ENCODE peak calls at places on chromosomes 7 and 10, in nine cellular contexts. One of them, this sample, is unnamed.

GRCh38 chr7:4713183-4713784 is 31.2 kb downstream of the FOXK1 start:
- DNase-seq in retina: no peak
- DNase-seq in HEK293T: no peak
- DNase-seq in left ventricle myocardium superior: no peak
- DNase-seq in left cardiac atrium: no peak
- DNase-seq in SW480: no peak
- DNase-seq in fibroblast of lung: peak
- DNase-seq in iris pigment epithelial cell: peak
- DNase-seq in sigmoid colon: no peak
- DNase-seq in this sample: peak

GRCh38 chr7:3446786-3447185 is 145.7 kb downstream of the SDK1 start:
- DNase-seq in retina: no peak
- DNase-seq in HEK293T: no peak
- DNase-seq in left ventricle myocardium superior: no peak
- DNase-seq in left cardiac atrium: no peak
- DNase-seq in SW480: no peak
- DNase-seq in fibroblast of lung: no peak
- DNase-seq in iris pigment epithelial cell: peak
- DNase-seq in sigmoid colon: no peak
- DNase-seq in this sample: peak

GRCh38 chr7:151585744-151586424 is 66.2 kb upstream of the RHEB start:
- DNase-seq in retina: no peak
- DNase-seq in HEK293T: no peak
- DNase-seq in left ventricle myocardium superior: no peak
- DNase-seq in left cardiac atrium: no peak
- DNase-seq in SW480: no peak
- DNase-seq in fibroblast of lung: no peak
- DNase-seq in iris pigment epithelial cell: peak
- DNase-seq in sigmoid colon: no peak
- DNase-seq in this sample: no peak

GRCh38 chr7:137862964-137863363 is 16.2 kb upstream of the DGKI start:
- DNase-seq in retina: no peak
- DNase-seq in HEK293T: no peak
- DNase-seq in left ventricle myocardium superior: no peak
- DNase-seq in left cardiac atrium: no peak
- DNase-seq in SW480: no peak
- DNase-seq in fibroblast of lung: no peak
- DNase-seq in iris pigment epithelial cell: no peak
- DNase-seq in sigmoid colon: no peak
- DNase-seq in this sample: no peak

GRCh38 chr10:116784035-116784434 is 41.7 kb upstream of the HSPA12A start:
- DNase-seq in retina: no peak
- DNase-seq in HEK293T: no peak
- DNase-seq in left ventricle myocardium superior: no peak
- DNase-seq in left cardiac atrium: no peak
- DNase-seq in SW480: no peak
- DNase-seq in fibroblast of lung: no peak
- DNase-seq in iris pigment epithelial cell: no peak
- DNase-seq in sigmoid colon: no peak
- DNase-seq in this sample: no peak

GRCh38 chr7:130990178-130990832 is 256.3 kb upstream of the KLF14 start:
- DNase-seq in retina: no peak
- DNase-seq in HEK293T: no peak
- DNase-seq in left ventricle myocardium superior: no peak
- DNase-seq in left cardiac atrium: no peak
- DNase-seq in SW480: no peak
- DNase-seq in fibroblast of lung: no peak
- DNase-seq in iris pigment epithelial cell: no peak
- DNase-seq in sigmoid colon: no peak
- DNase-seq in this sample: no peak

GRCh38 chr10:127739908-127740307 is 2.9 kb downstream of the FOXI2 start:
- DNase-seq in retina: no peak
- DNase-seq in HEK293T: no peak
- DNase-seq in left ventricle myocardium superior: no peak
- DNase-seq in left cardiac atrium: no peak
- DNase-seq in SW480: no peak
- DNase-seq in fibroblast of lung: no peak
- DNase-seq in iris pigment epithelial cell: no peak
- DNase-seq in sigmoid colon: no peak
- DNase-seq in this sample: no peak

GRCh38 chr7:135965602-135966001 is 11.6 kb downstream of the MTPN start:
- DNase-seq in retina: no peak
- DNase-seq in HEK293T: no peak
- DNase-seq in left ventricle myocardium superior: no peak
- DNase-seq in left cardiac atrium: no peak
- DNase-seq in SW480: no peak
- DNase-seq in fibroblast of lung: no peak
- DNase-seq in iris pigment epithelial cell: no peak
- DNase-seq in sigmoid colon: no peak
- DNase-seq in this sample: no peak

GRCh38 chr7:113805976-113806375 is 112.8 kb downstream of the PPP1R3A start:
- DNase-seq in retina: no peak
- DNase-seq in HEK293T: no peak
- DNase-seq in left ventricle myocardium superior: no peak
- DNase-seq in left cardiac atrium: no peak
- DNase-seq in SW480: no peak
- DNase-seq in fibroblast of lung: no peak
- DNase-seq in iris pigment epithelial cell: no peak
- DNase-seq in sigmoid colon: no peak
- DNase-seq in this sample: no peak

GRCh38 chr7:150388306-150388705 is 9.2 kb downstream of the ZNF775 start:
- DNase-seq in retina: no peak
- DNase-seq in HEK293T: no peak
- DNase-seq in left ventricle myocardium superior: no peak
- DNase-seq in left cardiac atrium: peak
- DNase-seq in SW480: no peak
- DNase-seq in fibroblast of lung: no peak
- DNase-seq in iris pigment epithelial cell: no peak
- DNase-seq in sigmoid colon: no peak
- DNase-seq in this sample: no peak

GRCh38 chr10:19816420-19817250 is at the start of gene PLXDC2:
- DNase-seq in retina: peak
- DNase-seq in HEK293T: peak
- DNase-seq in left ventricle myocardium superior: peak
- DNase-seq in left cardiac atrium: peak
- DNase-seq in SW480: peak
- DNase-seq in fibroblast of lung: peak
- DNase-seq in iris pigment epithelial cell: peak
- DNase-seq in sigmoid colon: peak
- DNase-seq in this sample: peak

GRCh38 chr10:27256790-27257189 is 16.2 kb upstream of the ACBD5 start:
- DNase-seq in retina: no peak
- DNase-seq in HEK293T: no peak
- DNase-seq in left ventricle myocardium superior: no peak
- DNase-seq in left cardiac atrium: no peak
- DNase-seq in SW480: no peak
- DNase-seq in fibroblast of lung: no peak
- DNase-seq in iris pigment epithelial cell: no peak
- DNase-seq in sigmoid colon: no peak
- DNase-seq in this sample: no peak

GRCh38 chr10:130027716-130028464 is 63.8 kb upstream of the EBF3 start:
- DNase-seq in retina: no peak
- DNase-seq in HEK293T: no peak
- DNase-seq in left ventricle myocardium superior: no peak
- DNase-seq in left cardiac atrium: no peak
- DNase-seq in SW480: no peak
- DNase-seq in fibroblast of lung: no peak
- DNase-seq in iris pigment epithelial cell: no peak
- DNase-seq in sigmoid colon: no peak
- DNase-seq in this sample: no peak

GRCh38 chr7:103867874-103868273 is 121.6 kb downstream of the RELN start:
- DNase-seq in retina: no peak
- DNase-seq in HEK293T: no peak
- DNase-seq in left ventricle myocardium superior: no peak
- DNase-seq in left cardiac atrium: no peak
- DNase-seq in SW480: no peak
- DNase-seq in fibroblast of lung: no peak
- DNase-seq in iris pigment epithelial cell: no peak
- DNase-seq in sigmoid colon: no peak
- DNase-seq in this sample: no peak

GRCh38 chr7:80135306-80136104 is 874 bp downstream of the GNAI1 start:
- DNase-seq in retina: peak
- DNase-seq in HEK293T: peak
- DNase-seq in left ventricle myocardium superior: peak
- DNase-seq in left cardiac atrium: no peak
- DNase-seq in SW480: peak
- DNase-seq in fibroblast of lung: peak
- DNase-seq in iris pigment epithelial cell: peak
- DNase-seq in sigmoid colon: no peak
- DNase-seq in this sample: peak

GRCh38 chr7:41628926-41629325 is 74.0 kb downstream of the INHBA start:
- DNase-seq in retina: no peak
- DNase-seq in HEK293T: no peak
- DNase-seq in left ventricle myocardium superior: no peak
- DNase-seq in left cardiac atrium: no peak
- DNase-seq in SW480: no peak
- DNase-seq in fibroblast of lung: no peak
- DNase-seq in iris pigment epithelial cell: peak
- DNase-seq in sigmoid colon: no peak
- DNase-seq in this sample: no peak

GRCh38 chr7:105439174-105439893 is 50.6 kb upstream of the SRPK2 start:
- DNase-seq in retina: no peak
- DNase-seq in HEK293T: no peak
- DNase-seq in left ventricle myocardium superior: no peak
- DNase-seq in left cardiac atrium: no peak
- DNase-seq in SW480: peak
- DNase-seq in fibroblast of lung: peak
- DNase-seq in iris pigment epithelial cell: peak
- DNase-seq in sigmoid colon: no peak
- DNase-seq in this sample: peak

GRCh38 chr10:31320598-31321211 is 1.7 kb downstream of the ZEB1 start:
- DNase-seq in retina: peak
- DNase-seq in HEK293T: peak
- DNase-seq in left ventricle myocardium superior: peak
- DNase-seq in left cardiac atrium: peak
- DNase-seq in SW480: peak
- DNase-seq in fibroblast of lung: peak
- DNase-seq in iris pigment epithelial cell: peak
- DNase-seq in sigmoid colon: peak
- DNase-seq in this sample: peak

GRCh38 chr10:111762114-111762513 is 421.5 kb downstream of the GPAM start:
- DNase-seq in retina: no peak
- DNase-seq in HEK293T: no peak
- DNase-seq in left ventricle myocardium superior: no peak
- DNase-seq in left cardiac atrium: no peak
- DNase-seq in SW480: no peak
- DNase-seq in fibroblast of lung: no peak
- DNase-seq in iris pigment epithelial cell: no peak
- DNase-seq in sigmoid colon: no peak
- DNase-seq in this sample: no peak

GRCh38 chr7:138205614-138206150 is 129.4 kb downstream of the AKR1D1 start:
- DNase-seq in retina: no peak
- DNase-seq in HEK293T: no peak
- DNase-seq in left ventricle myocardium superior: no peak
- DNase-seq in left cardiac atrium: no peak
- DNase-seq in SW480: no peak
- DNase-seq in fibroblast of lung: no peak
- DNase-seq in iris pigment epithelial cell: peak
- DNase-seq in sigmoid colon: no peak
- DNase-seq in this sample: no peak

GRCh38 chr10:27433976-27434375 is 70.1 kb upstream of the RAB18 start:
- DNase-seq in retina: no peak
- DNase-seq in HEK293T: no peak
- DNase-seq in left ventricle myocardium superior: no peak
- DNase-seq in left cardiac atrium: no peak
- DNase-seq in SW480: no peak
- DNase-seq in fibroblast of lung: no peak
- DNase-seq in iris pigment epithelial cell: no peak
- DNase-seq in sigmoid colon: no peak
- DNase-seq in this sample: no peak

This sample was measured in fibroblast of gingiva.